ENCODE peak calls at places on chromosomes 13 and 19, in nine cellular contexts. C is body of pancreas; T is cardiac muscle cell; G is fibroblast of lung; X is naive thymus-derived CD4-positive, alpha-beta T cell; Y is RWPE1; A is vagina; K is CD8-positive, alpha-beta memory T cell; H is right lobe of liver. R is an unnamed sample.

GRCh38 chr13:112859817-112860190 is 109.2 kb upstream of the MCF2L start:
- DNase-seq in C (no peak), T (peak; percentile 50), G (peak; percentile 50), X (no peak), Y (peak; percentile 7), A (no peak), K (no peak), H (no peak), R (no peak)

GRCh38 chr19:1136201-1136600 is 32.4 kb downstream of the GPX4 start:
- DNase-seq in C (no peak), T (no peak), G (no peak), X (no peak), Y (no peak), A (no peak), K (no peak), H (peak; percentile 56), R (no peak)

GRCh38 chr13:98026457-98026857 is 73.0 kb downstream of the IPO5 start:
- DNase-seq in C (no peak), T (peak; percentile 30), G (peak; percentile 8), X (no peak), Y (no peak), A (no peak), K (no peak), H (peak; percentile 81), R (no peak)

GRCh38 chr19:30305346-30306060 is 66.7 kb upstream of the ZNF536 start:
- DNase-seq in C (no peak), T (no peak), G (no peak), X (no peak), Y (no peak), A (no peak), K (no peak), H (no peak), R (no peak)

GRCh38 chr13:99760456-99760855 is 211.1 kb downstream of the ZIC5 start:
- DNase-seq in C (no peak), T (no peak), G (no peak), X (no peak), Y (no peak), A (no peak), K (no peak), H (no peak), R (no peak)

GRCh38 chr19:7658219-7658686 is 10.6 kb upstream of the RETN start:
- DNase-seq in C (no peak), T (no peak), G (no peak), X (peak; percentile 70), Y (no peak), A (no peak), K (peak; percentile 59), H (no peak), R (no peak)

GRCh38 chr19:3387645-3388589 is 21.5 kb downstream of the NFIC start:
- DNase-seq in C (peak; percentile 97), T (peak; percentile 52), G (peak; percentile 50), X (no peak), Y (peak; percentile 82), A (no peak), K (no peak), H (peak; percentile 98), R (peak; percentile 92)

GRCh38 chr13:94617389-94618000 is 15.8 kb downstream of the GPR180 start:
- DNase-seq in C (no peak), T (peak; percentile 37), G (no peak), X (peak; percentile 55), Y (no peak), A (no peak), K (peak; percentile 47), H (no peak), R (no peak)

GRCh38 chr19:907183-907853 is 5.7 kb downstream of the R3HDM4 start:
- DNase-seq in C (no peak), T (no peak), G (no peak), X (no peak), Y (no peak), A (no peak), K (peak; percentile 53), H (no peak), R (no peak)

GRCh38 chr13:30033681-30034447 is 183.4 kb upstream of the UBL3 start:
- DNase-seq in C (no peak), T (peak; percentile 42), G (peak; percentile 98), X (no peak), Y (peak; percentile 62), A (no peak), K (no peak), H (no peak), R (no peak)

GRCh38 chr19:12802267-12803106 is 618 bp downstream of the THSD8 start:
- DNase-seq in C (no peak), T (peak; percentile 21), G (no peak), X (no peak), Y (peak; percentile 13), A (no peak), K (no peak), H (no peak), R (no peak)

GRCh38 chr19:2294377-2295335 is 12.7 kb upstream of the PEAK3 start:
- DNase-seq in C (no peak), T (peak; percentile 81), G (peak; percentile 59), X (no peak), Y (no peak), A (no peak), K (no peak), H (no peak), R (no peak)

GRCh38 chr19:51803965-51804364 is 9.0 kb downstream of the FPR3 start:
- DNase-seq in C (no peak), T (peak; percentile 55), G (no peak), X (no peak), Y (no peak), A (no peak), K (no peak), H (no peak), R (no peak)

GRCh38 chr13:97344250-97345175 is 89.5 kb upstream of the RAP2A start:
- DNase-seq in C (peak; percentile 60), T (peak; percentile 75), G (peak; percentile 41), X (peak; percentile 43), Y (peak; percentile 50), A (no peak), K (peak; percentile 20), H (peak; percentile 68), R (peak; percentile 71)

GRCh38 chr19:7488736-7489353 is at the start of gene PEX11G:
- DNase-seq in C (peak; percentile 91), T (peak; percentile 92), G (peak; percentile 81), X (peak; percentile 87), Y (peak; percentile 95), A (no peak), K (peak; percentile 89), H (peak; percentile 96), R (peak; percentile 84)

GRCh38 chr13:97005631-97006262 is 11.5 kb upstream of the OXGR1 start:
- DNase-seq in C (no peak), T (peak; percentile 57), G (peak; percentile 76), X (no peak), Y (peak; percentile 11), A (no peak), K (no peak), H (no peak), R (no peak)

GRCh38 chr13:27965740-27966640 is 3.1 kb downstream of the CDX2 start:
- DNase-seq in C (peak; percentile 37), T (no peak), G (no peak), X (no peak), Y (no peak), A (no peak), K (no peak), H (no peak), R (no peak)

GRCh38 chr19:33269016-33269415 is 33.3 kb downstream of the CEBPA start:
- DNase-seq in C (no peak), T (no peak), G (no peak), X (no peak), Y (no peak), A (no peak), K (no peak), H (peak; percentile 46), R (no peak)
- H3K27ac ChIP-seq in C (no peak overlapping the region), T (no peak overlapping the region), G (no peak overlapping the region), X (no peak overlapping the region), Y (no peak overlapping the region), A (no peak overlapping the region), K (no peak overlapping the region), H (no peak overlapping the region), R (no peak overlapping the region)

GRCh38 chr13:54387607-54388006 is 1359.0 kb downstream of the OLFM4 start:
- DNase-seq in C (no peak), T (no peak), G (no peak), X (no peak), Y (no peak), A (no peak), K (no peak), H (no peak), R (no peak)

GRCh38 chr13:54379461-54379860 is 1350.8 kb downstream of the OLFM4 start:
- DNase-seq in C (no peak), T (no peak), G (no peak), X (no peak), Y (no peak), A (no peak), K (no peak), H (no peak), R (no peak)

DNA sequence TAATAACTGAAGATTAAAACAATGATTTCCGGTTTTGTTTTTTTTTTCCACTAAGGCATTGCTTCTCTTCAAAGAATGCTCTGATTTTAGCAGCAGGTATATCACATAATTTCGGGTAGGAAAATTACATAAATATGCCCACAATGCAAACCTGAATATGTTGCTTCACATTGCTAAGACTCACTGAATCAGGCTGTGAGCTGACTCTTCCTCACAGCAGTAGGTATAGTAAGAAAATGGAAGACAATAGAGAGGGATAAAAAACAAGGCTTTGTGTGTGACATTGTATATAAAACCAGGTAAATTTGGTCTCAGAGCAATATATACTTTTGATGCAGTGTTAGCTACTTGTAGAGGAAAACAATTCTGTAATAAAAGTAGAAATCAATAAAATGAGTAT is 1355.0 kb downstream of the OLFM4 start:
- DNase-seq in C (no peak), T (no peak), G (no peak), X (no peak), Y (no peak), A (no peak), K (no peak), H (no peak), R (no peak)
- H3K27ac ChIP-seq in C (no peak overlapping the region), T (no peak overlapping the region), G (no peak overlapping the region), X (no peak overlapping the region), Y (no peak overlapping the region), A (no peak overlapping the region), K (no peak overlapping the region), H (no peak overlapping the region), R (no peak overlapping the region)

DNA sequence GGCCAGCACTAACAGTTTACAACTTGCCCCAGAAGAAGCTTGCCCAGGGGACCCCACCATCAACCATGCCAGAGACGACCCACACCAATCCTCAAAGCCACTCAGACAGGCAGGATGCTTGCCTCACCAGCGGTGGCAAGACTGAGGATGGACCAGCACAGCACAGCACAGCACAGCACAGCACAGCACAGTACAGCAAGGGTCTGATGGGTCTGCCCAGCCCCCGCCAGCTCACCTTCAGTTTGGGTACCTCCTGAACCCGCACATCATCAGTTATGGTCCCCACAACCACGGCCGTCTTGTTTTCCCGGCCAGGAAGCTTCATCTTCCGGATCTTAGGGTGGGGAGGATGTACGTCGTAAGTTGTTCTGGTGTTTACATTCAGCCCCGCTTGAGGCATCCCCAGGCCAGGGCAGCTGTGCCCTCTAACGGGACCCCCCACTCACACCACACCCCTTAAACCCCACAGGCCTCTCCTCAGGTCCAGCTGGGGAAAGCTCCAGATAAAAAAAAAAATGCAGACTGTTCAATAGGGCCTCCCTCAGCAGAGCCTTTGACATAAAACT is 1.7 kb upstream of the FAM83E start:
- DNase-seq in C (no peak), T (no peak), G (no peak), X (no peak), Y (no peak), A (peak; percentile 87), K (no peak), H (no peak), R (no peak)
- H3K27ac ChIP-seq in C (no peak overlapping the region), T (no peak overlapping the region), G (no peak overlapping the region), X (peak overlapping the region; percentile 95), Y (peak overlapping the region; percentile 92), A (peak overlapping the region; percentile 93), K (peak overlapping the region; percentile 81), H (no peak overlapping the region), R (peak overlapping the region; percentile 15)

GRCh38 chr13:79775830-79776229 is 294.9 kb downstream of the NDFIP2 start:
- DNase-seq in C (peak; percentile 47), T (peak; percentile 85), G (peak; percentile 83), X (no peak), Y (peak; percentile 30), A (no peak), K (no peak), H (no peak), R (no peak)
- H3K27ac ChIP-seq in C (no peak overlapping the region), T (peak overlapping the region; percentile 50), G (no peak overlapping the region), X (no peak overlapping the region), Y (no peak overlapping the region), A (no peak overlapping the region), K (no peak overlapping the region), H (no peak overlapping the region), R (no peak overlapping the region)